ENCODE peak calls at places on chromosomes 11 and 22, in five cellular contexts. A is GM23248, U is endodermal cell, C is mesendoderm, J is colonic mucosa. X is an unnamed sample.
A peak's percentile ranks its signal among the peaks of the same experiment; 100 is the strongest.

GRCh38 chr22:37563153-37564081 is 3.1 kb downstream of the CDC42EP1 start:
- DNase-seq in C (peak; percentile 89), A (peak; percentile 98), U (peak; percentile 77), J (peak; percentile 84), X (peak; percentile 95)

GRCh38 chr22:49979587-49980264 is 19.2 kb downstream of the PIM3 start:
- DNase-seq in A (peak; percentile 59), U (peak; percentile 79), J (peak; percentile 57), C (peak; percentile 73), X (no peak)

GRCh38 chr22:22696104-22696503 is 51.7 kb downstream of the GGTLC2 start:
- DNase-seq in J (no peak), A (no peak), U (no peak), C (no peak), X (no peak)

GRCh38 chr22:41092847-41093371 is 517 bp downstream of the EP300 start:
- DNase-seq in J (peak; percentile 44), U (peak; percentile 65), C (peak; percentile 35), A (peak; percentile 69), X (peak; percentile 44)

GRCh38 chr11:21229224-21229623 is 559.8 kb downstream of the NELL1 start:
- DNase-seq in J (no peak), C (no peak), A (no peak), U (no peak), X (no peak)

GRCh38 chr22:31141551-31141950 is 1.2 kb upstream of the PLA2G3 start:
- DNase-seq in C (no peak), J (no peak), U (peak; percentile 36), A (no peak), X (no peak)

GRCh38 chr22:31829505-31829904 is 75.7 kb downstream of the DEPDC5 start:
- DNase-seq in U (no peak), A (peak; percentile 96), C (no peak), J (no peak), X (peak; percentile 98)

GRCh38 chr11:69812927-69813326 is 6.3 kb downstream of the FGF3 start:
- DNase-seq in J (no peak), U (no peak), C (no peak), A (no peak), X (no peak)

GRCh38 chr11:99068832-99069231 is 48.1 kb downstream of the CNTN5 start:
- DNase-seq in C (peak; percentile 29), U (no peak), A (no peak), J (no peak), X (peak; percentile 1)

GRCh38 chr11:28346209-28346608 is 238.0 kb downstream of the METTL15 start:
- DNase-seq in A (peak; percentile 37), J (no peak), C (no peak), U (no peak), X (peak; percentile 45)

GRCh38 chr11:64204464-64204989 is 2.0 kb upstream of the FERMT3 start:
- DNase-seq in C (peak; percentile 84), A (peak; percentile 98), J (peak; percentile 92), U (peak; percentile 92), X (peak; percentile 81)

GRCh38 chr11:76694664-76695063 is 24.1 kb upstream of the LRRC32 start:
- DNase-seq in A (peak; percentile 92), U (no peak), C (no peak), J (no peak), X (peak; percentile 37)

GRCh38 chr11:128324531-128325141 is 262.7 kb downstream of the ETS1 start:
- DNase-seq in J (no peak), A (no peak), U (no peak), C (no peak), X (no peak)

GRCh38 chr11:15968461-15969130 is 387.8 kb downstream of the SOX6 start:
- DNase-seq in J (peak; percentile 20), C (peak; percentile 27), A (no peak), U (peak; percentile 54), X (peak; percentile 22)

GRCh38 chr22:37184816-37185541 is 3.1 kb downstream of the C1QTNF6 start:
- DNase-seq in U (no peak), C (no peak), J (no peak), A (no peak), X (no peak)

GRCh38 chr11:94149435-94149834 is 20.8 kb downstream of the PANX1 start:
- DNase-seq in U (no peak), A (peak; percentile 33), C (no peak), J (no peak), X (peak; percentile 80)

GRCh38 chr11:47672283-47672730 is 29.9 kb upstream of the MTCH2 start:
- DNase-seq in J (no peak), C (peak; percentile 37), A (peak; percentile 26), U (no peak), X (peak; percentile 63)

GRCh38 chr11:69328231-69328630 is 34.3 kb downstream of the MYEOV start:
- DNase-seq in A (no peak), U (peak; percentile 17), J (peak; percentile 10), C (no peak), X (no peak)

GRCh38 chr11:45227836-45228235 is 58.3 kb downstream of the SYT13 start:
- DNase-seq in A (no peak), C (no peak), U (no peak), J (no peak), X (no peak)

GRCh38 chr11:61817471-61818202 is 834 bp upstream of the FADS1 start:
- DNase-seq in A (no peak), J (no peak), U (no peak), C (peak; percentile 53), X (no peak)
- H3K9ac ChIP-seq in A (peak overlapping the region; percentile 84), J (no peak overlapping the region), U (peak overlapping the region; percentile 45), C (peak overlapping the region; percentile 92), X (peak overlapping the region; percentile 56)

GRCh38 chr11:67490727-67491065 is 7.9 kb downstream of the AIP start:
- DNase-seq in A (no peak), J (no peak), U (no peak), C (no peak), X (no peak)

GRCh38 chr11:67491276-67492068 is 8.6 kb downstream of the AIP start:
- DNase-seq in J (no peak), U (peak; percentile 36), C (no peak), A (no peak), X (no peak)

GRCh38 chr11:67492801-67493547 is 10.1 kb downstream of the AIP start:
- DNase-seq in A (no peak), J (no peak), C (no peak), U (peak; percentile 80), X (no peak)

GRCh38 chr11:67493548-67494370 is 10.9 kb downstream of the AIP start:
- DNase-seq in A (no peak), U (no peak), C (no peak), J (no peak), X (no peak)

GRCh38 chr11:67492069-67492727 is 9.4 kb downstream of the AIP start:
- DNase-seq in C (no peak), U (no peak), J (no peak), A (no peak), X (no peak)
- H3K36me3 ChIP-seq in C (peaks cover 6% of the 10 kb centered on the region), U (peaks cover 11% of the 10 kb centered on the region), J (peaks cover 13% of the 10 kb centered on the region), A (no peaks in the 10 kb centered on the region), X (peaks cover 2% of the 10 kb centered on the region)

DNA sequence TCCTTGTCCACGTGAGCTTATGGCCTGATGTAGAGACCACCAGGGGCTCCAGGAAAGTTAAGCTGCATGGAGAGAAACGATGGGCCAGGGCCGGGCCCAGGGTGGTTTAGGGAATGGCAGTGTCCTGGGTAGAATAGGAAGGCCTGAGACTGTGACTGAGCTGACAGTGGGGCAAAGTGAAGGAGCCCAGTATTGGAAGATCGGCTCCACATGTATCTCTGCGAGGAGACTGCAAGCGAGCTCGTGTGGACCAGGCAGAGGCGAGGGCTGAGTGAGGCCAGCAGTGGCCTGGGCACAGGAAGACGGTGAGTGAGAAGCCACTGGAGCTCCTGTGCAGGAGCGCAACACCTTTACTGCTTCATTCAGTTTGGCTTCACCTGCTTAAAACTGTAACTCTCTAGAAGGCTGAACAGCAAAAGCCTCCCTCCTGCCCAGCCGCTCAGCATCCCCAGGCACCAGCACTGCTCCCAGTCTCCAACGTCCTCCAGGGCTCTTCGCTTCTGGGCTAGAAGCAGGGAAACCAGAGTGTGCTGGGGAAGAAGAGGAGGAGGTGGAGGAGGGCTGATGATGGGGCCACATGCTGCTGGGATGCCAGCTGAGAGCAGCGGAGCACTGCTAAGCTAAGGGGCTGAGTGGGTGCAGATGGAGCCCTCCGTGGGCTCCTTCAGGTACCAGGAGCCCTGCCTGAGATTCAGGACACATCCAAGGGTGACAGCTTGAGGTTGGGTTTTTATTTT is 13.5 kb downstream of the TCIRG1 start:
- DNase-seq in A (no peak), C (no peak), J (no peak), U (no peak), X (no peak)
- H3K9ac ChIP-seq in A (no peak overlapping the region), C (no peak overlapping the region), J (no peak overlapping the region), U (no peak overlapping the region), X (no peak overlapping the region)

GRCh38 chr22:17871726-17872458 is 97.6 kb upstream of the BID start:
- DNase-seq in C (no peak), A (no peak), J (no peak), U (no peak), X (no peak)
- H3K36me3 ChIP-seq in C (peaks cover 7% of the 10 kb centered on the region), A (no peaks in the 10 kb centered on the region), J (peaks cover 11% of the 10 kb centered on the region), U (peaks cover 23% of the 10 kb centered on the region), X (peaks cover 26% of the 10 kb centered on the region)

X was measured in mammary epithelial cell.